ENCODE peak calls at places on chromosomes 12 and 14, in five cellular contexts. S is B cell, R is glutamatergic neuron, N is WTC11, J is colonic mucosa. A is an unnamed sample.

GRCh38 chr12:95997911-95998510 is 1.9 kb upstream of the HAL start:
- DNase-seq in S (no peak), R (no peak), N (no peak), J (no peak), A (no peak)

GRCh38 chr12:81296556-81297305 is 218.9 kb downstream of the ACSS3 start:
- DNase-seq in S (no peak), R (no peak), N (no peak), J (no peak), A (no peak)

GRCh38 chr14:66076166-66076565 is 410.0 kb upstream of the CCDC196 start:
- DNase-seq in S (no peak), R (no peak), N (no peak), J (no peak), A (no peak)

GRCh38 chr12:30180602-30181001 is 396.9 kb upstream of the TMTC1 start:
- DNase-seq in S (no peak), R (no peak), N (no peak), J (no peak), A (no peak)

GRCh38 chr14:73771848-73772705 is 57.9 kb upstream of the PNMA1 start:
- DNase-seq in S (peak), R (no peak), N (peak), J (peak), A (no peak)

GRCh38 chr14:35333347-35333730 is 41.2 kb downstream of the PSMA6 start:
- DNase-seq in S (no peak), R (no peak), N (peak), J (no peak), A (no peak)

GRCh38 chr12:132046561-132046960 is 96.8 kb downstream of the EP400 start:
- DNase-seq in S (no peak), R (no peak), N (no peak), J (no peak), A (no peak)

GRCh38 chr12:83190631-83191390 is 504.1 kb downstream of the TMTC2 start:
- DNase-seq in S (no peak), R (no peak), N (no peak), J (no peak), A (no peak)

GRCh38 chr12:113334786-113335539 is at the start of gene SLC8B1:
- DNase-seq in S (peak), R (peak), N (peak), J (peak), A (peak)

GRCh38 chr14:69873877-69874780 is 5.1 kb upstream of the SMOC1 start:
- DNase-seq in S (no peak), R (no peak), N (no peak), J (no peak), A (no peak)

GRCh38 chr12:1047898-1048660 is 57.1 kb downstream of the ERC1 start:
- DNase-seq in S (no peak), R (no peak), N (no peak), J (no peak), A (no peak)

GRCh38 chr12:54417712-54418440 is 1.2 kb downstream of the ITGA5 start:
- DNase-seq in S (no peak), R (no peak), N (peak), J (no peak), A (peak)

GRCh38 chr12:118645219-118645618 is 268.9 kb downstream of the SUDS3 start:
- DNase-seq in S (no peak), R (no peak), N (peak), J (peak), A (no peak)

GRCh38 chr14:38808734-38809455 is 294.1 kb downstream of the SEC23A start:
- DNase-seq in S (no peak), R (no peak), N (peak), J (peak), A (no peak)

GRCh38 chr14:87999282-87999681 is 5.7 kb upstream of the GPR65 start:
- DNase-seq in S (no peak), R (no peak), N (no peak), J (no peak), A (no peak)

GRCh38 chr12:50734409-50735263 is 29.3 kb upstream of the ATF1 start:
- DNase-seq in S (peak), R (peak), N (peak), J (no peak), A (no peak)

GRCh38 chr12:49891476-49891875 is 12.2 kb downstream of the FAIM2 start:
- DNase-seq in S (no peak), R (no peak), N (no peak), J (peak), A (no peak)

GRCh38 chr14:89669209-89669608 is 252.2 kb upstream of the FOXN3 start:
- DNase-seq in S (no peak), R (no peak), N (no peak), J (no peak), A (peak)

GRCh38 chr14:85475113-85475512 is 54.8 kb upstream of the FLRT2 start:
- DNase-seq in S (no peak), R (no peak), N (no peak), J (no peak), A (no peak)

GRCh38 chr12:129298921-129299320 is 445.6 kb downstream of the GLT1D1 start:
- DNase-seq in S (no peak), R (no peak), N (no peak), J (no peak), A (no peak)

GRCh38 chr14:101620821-101621785 is 59.8 kb downstream of the DIO3 start:
- DNase-seq in S (no peak), R (no peak), N (no peak), J (no peak), A (no peak)

GRCh38 chr12:22234561-22234960 is 99.9 kb downstream of the ST8SIA1 start:
- DNase-seq in S (no peak), R (no peak), N (no peak), J (no peak), A (no peak)

GRCh38 chr12:10771132-10771733 is 31.2 kb downstream of the TAS2R7 start:
- DNase-seq in S (no peak), R (no peak), N (no peak), J (no peak), A (no peak)

GRCh38 chr12:24661657-24662096 is 287.2 kb downstream of the BCAT1 start:
- DNase-seq in S (no peak), R (no peak), N (no peak), J (no peak), A (no peak)

GRCh38 chr14:60760648-60761364 is 26.2 kb downstream of the MNAT1 start:
- DNase-seq in S (no peak), R (no peak), N (no peak), J (no peak), A (no peak)

GRCh38 chr12:10448236-10448635 is 4.9 kb downstream of the KLRC1 start:
- DNase-seq in S (no peak), R (no peak), N (no peak), J (no peak), A (no peak)

GRCh38 chr12:3752741-3753486 is at the start of gene CRACR2A:
- DNase-seq in S (peak), R (peak), N (peak), J (peak), A (peak)

GRCh38 chr12:72547593-72547992 is 275.4 kb downstream of the TRHDE start:
- DNase-seq in S (no peak), R (no peak), N (no peak), J (no peak), A (no peak)

GRCh38 chr12:89477633-89478279 is 46.8 kb downstream of the GALNT4 start:
- DNase-seq in S (no peak), R (no peak), N (no peak), J (no peak), A (no peak)
- TF ChIP-seq CTCF in S (no peak), R (no peak), N (no peak), J (no peak), A (no peak)

GRCh38 chr14:20557212-20557542 is 3.7 kb downstream of the RNASE9 start:
- DNase-seq in S (no peak), R (no peak), N (no peak), J (no peak), A (no peak)
- TF ChIP-seq CTCF in S (no peak), R (no peak), N (no peak), J (no peak), A (no peak)

GRCh38 chr12:105100998-105101397 is 6.5 kb upstream of the WASHC4 start:
- DNase-seq in S (no peak), R (no peak), N (no peak), J (no peak), A (no peak)
- TF ChIP-seq CTCF in S (no peak), R (no peak), N (no peak), J (no peak), A (no peak)

GRCh38 chr12:52023976-52024688 is 17.4 kb downstream of the TAMALIN start:
- DNase-seq in S (no peak), R (no peak), N (no peak), J (no peak), A (no peak)
- TF ChIP-seq CTCF in S (peak), R (peak), N (peak), J (no peak), A (peak)

GRCh38 chr14:103563089-103563620 is 395 bp downstream of the COA8 start:
- DNase-seq in S (no peak), R (no peak), N (no peak), J (peak), A (no peak)
- TF ChIP-seq CTCF in S (no peak), R (no peak), N (no peak), J (no peak), A (no peak)